ENCODE peak calls at places on chromosome 4, in six cellular contexts. J is tibial nerve, D is C1 segment of cervical spinal cord, I is psoas muscle, F is GM13977, P is NCI-H524 treated with DMSO at 0.1 percent for 48 hours. B is an unnamed sample.

GRCh38 chr4:96691496-96691895 is 851.6 kb downstream of the PDHA2 start:
- DNase-seq in P (no peak), I (no peak), J (no peak), F (no peak), D (no peak), B (no peak)

GRCh38 chr4:55722132-55722531 is 86.0 kb upstream of the NMU start:
- DNase-seq in J (no peak), D (no peak), F (no peak), P (peak; percentile 49), I (no peak), B (no peak)

GRCh38 chr4:182644326-182645050 is 272.7 kb downstream of the DCTD start:
- DNase-seq in J (no peak), I (no peak), D (no peak), P (no peak), F (no peak), B (no peak)

GRCh38 chr4:10003666-10004065 is 17.6 kb downstream of the SLC2A9 start:
- DNase-seq in I (no peak), F (no peak), D (no peak), J (no peak), P (no peak), B (no peak)

GRCh38 chr4:101695176-101695575 is 95.4 kb upstream of the BANK1 start:
- DNase-seq in I (no peak), F (no peak), D (no peak), P (no peak), J (no peak), B (no peak)

GRCh38 chr4:155539746-155540145 is 126.9 kb upstream of the GUCY1A1 start:
- DNase-seq in I (no peak), F (no peak), D (no peak), P (no peak), J (no peak), B (no peak)

GRCh38 chr4:136012250-136012649 is 1520.0 kb downstream of the PCDH18 start:
- DNase-seq in P (no peak), I (no peak), D (no peak), J (no peak), F (no peak), B (no peak)

GRCh38 chr4:78784255-78784654 is 8.1 kb downstream of the BMP2K start:
- DNase-seq in P (no peak), F (no peak), J (no peak), I (no peak), D (no peak), B (no peak)

GRCh38 chr4:112266823-112267222 is 18.9 kb downstream of the TIFA start:
- DNase-seq in I (no peak), J (no peak), D (no peak), P (no peak), F (no peak), B (no peak)

GRCh38 chr4:834368-835147 is 8.6 kb upstream of the CPLX1 start:
- DNase-seq in F (no peak), I (no peak), J (no peak), D (no peak), P (no peak), B (no peak)

GRCh38 chr4:77264826-77265225 is 107.8 kb downstream of the CCNG2 start:
- DNase-seq in P (no peak), I (no peak), F (no peak), J (no peak), D (no peak), B (no peak)

GRCh38 chr4:169628579-169628978 is 8.2 kb downstream of the CLCN3 start:
- DNase-seq in P (no peak), J (no peak), D (no peak), I (no peak), F (no peak), B (no peak)

GRCh38 chr4:185219551-185220344 is 10.3 kb downstream of the SNX25 start:
- DNase-seq in D (no peak), F (peak; percentile 48), P (no peak), I (no peak), J (peak; percentile 38), B (no peak)

GRCh38 chr4:8047837-8048678 is 108.4 kb upstream of the AFAP1 start:
- DNase-seq in F (no peak), J (no peak), P (no peak), D (no peak), I (no peak), B (no peak)

GRCh38 chr4:116480486-116480990 is 604.8 kb downstream of the TRAM1L1 start:
- DNase-seq in J (no peak), F (no peak), D (no peak), I (no peak), P (no peak), B (no peak)

GRCh38 chr4:139027771-139028170 is 12.2 kb downstream of the NOCT start:
- DNase-seq in P (no peak), J (no peak), F (no peak), D (no peak), I (no peak), B (no peak)

GRCh38 chr4:46329118-46329976 is 60.6 kb downstream of the GABRA2 start:
- DNase-seq in D (peak; percentile 3), J (peak; percentile 12), P (peak; percentile 54), F (peak; percentile 3), I (no peak), B (peak; percentile 71)

GRCh38 chr4:2186133-2186864 is 55.6 kb downstream of the HAUS3 start:
- DNase-seq in I (no peak), D (no peak), J (no peak), P (peak; percentile 10), F (no peak), B (no peak)

GRCh38 chr4:91754716-91755115 is 549.0 kb upstream of the GRID2 start:
- DNase-seq in F (no peak), P (no peak), J (no peak), D (no peak), I (no peak), B (no peak)

GRCh38 chr4:38161208-38162113 is 201.3 kb downstream of the PTTG2 start:
- DNase-seq in P (no peak), D (no peak), I (no peak), J (no peak), F (no peak), B (no peak)

GRCh38 chr4:141248029-141248428 is 27.3 kb downstream of the ZNF330 start:
- DNase-seq in F (no peak), D (no peak), J (no peak), I (no peak), P (no peak), B (no peak)

GRCh38 chr4:110357521-110357920 is 118.4 kb upstream of the ENPEP start:
- DNase-seq in P (no peak), F (no peak), I (no peak), D (no peak), J (no peak), B (no peak)

GRCh38 chr4:8859550-8860095 is 12.0 kb downstream of the HMX1 start:
- DNase-seq in F (no peak), D (no peak), P (no peak), J (no peak), I (no peak), B (no peak)

GRCh38 chr4:174828845-174829701 is at the start of gene GLRA3:
- DNase-seq in J (peak; percentile 5), F (peak; percentile 14), P (peak; percentile 67), I (peak; percentile 21), D (peak; percentile 2), B (peak; percentile 24)

GRCh38 chr4:10139518-10139917 is 22.9 kb upstream of the WDR1 start:
- DNase-seq in J (no peak), I (no peak), D (no peak), P (no peak), F (no peak), B (no peak)